ENCODE peak calls at places on chromosomes 6 and 20, in ten cellular contexts. One of them, this sample, is unnamed. For H3K4me1, the result is how much of the 10 kb centered on the place peaks cover.

GRCh38 chr6:87698618-87699017 is 3.4 kb downstream of the AKIRIN2 start:
- DNase-seq in A549: no peak
- DNase-seq in CD8-positive, alpha-beta memory T cell: no peak
- DNase-seq in tibial artery: no peak
- DNase-seq in PC-3: peak
- DNase-seq in Peyer's patch: no peak
- DNase-seq in mesenchymal stem cell: peak
- DNase-seq in RWPE2: no peak
- DNase-seq in BE2C: no peak
- DNase-seq in CD8-positive, alpha-beta T cell: no peak
- DNase-seq in this sample: no peak

GRCh38 chr6:8831366-8832152 is 396.2 kb upstream of the SLC35B3 start:
- DNase-seq in A549: no peak
- DNase-seq in CD8-positive, alpha-beta memory T cell: no peak
- DNase-seq in tibial artery: no peak
- DNase-seq in PC-3: no peak
- DNase-seq in Peyer's patch: no peak
- DNase-seq in mesenchymal stem cell: no peak
- DNase-seq in RWPE2: no peak
- DNase-seq in BE2C: no peak
- DNase-seq in CD8-positive, alpha-beta T cell: no peak
- DNase-seq in this sample: no peak

GRCh38 chr20:63848003-63848911 is 13.0 kb upstream of the ABHD16B start:
- DNase-seq in A549: no peak
- DNase-seq in CD8-positive, alpha-beta memory T cell: no peak
- DNase-seq in tibial artery: no peak
- DNase-seq in PC-3: no peak
- DNase-seq in Peyer's patch: no peak
- DNase-seq in mesenchymal stem cell: no peak
- DNase-seq in RWPE2: peak
- DNase-seq in BE2C: no peak
- DNase-seq in CD8-positive, alpha-beta T cell: no peak
- DNase-seq in this sample: no peak

GRCh38 chr6:82363368-82364086 is at the start of gene TPBG:
- DNase-seq in A549: peak
- DNase-seq in CD8-positive, alpha-beta memory T cell: no peak
- DNase-seq in tibial artery: peak
- DNase-seq in PC-3: peak
- DNase-seq in Peyer's patch: no peak
- DNase-seq in mesenchymal stem cell: peak
- DNase-seq in RWPE2: peak
- DNase-seq in BE2C: peak
- DNase-seq in CD8-positive, alpha-beta T cell: no peak
- DNase-seq in this sample: peak

GRCh38 chr20:50651676-50652075 is 39.7 kb downstream of the RIPOR3 start:
- DNase-seq in A549: no peak
- DNase-seq in CD8-positive, alpha-beta memory T cell: no peak
- DNase-seq in tibial artery: no peak
- DNase-seq in PC-3: no peak
- DNase-seq in Peyer's patch: no peak
- DNase-seq in mesenchymal stem cell: no peak
- DNase-seq in RWPE2: no peak
- DNase-seq in BE2C: no peak
- DNase-seq in CD8-positive, alpha-beta T cell: no peak
- DNase-seq in this sample: no peak

GRCh38 chr6:132272776-132273175 is 128.5 kb downstream of the MOXD1 start:
- DNase-seq in A549: no peak
- DNase-seq in CD8-positive, alpha-beta memory T cell: no peak
- DNase-seq in tibial artery: no peak
- DNase-seq in PC-3: no peak
- DNase-seq in Peyer's patch: no peak
- DNase-seq in mesenchymal stem cell: no peak
- DNase-seq in RWPE2: no peak
- DNase-seq in BE2C: no peak
- DNase-seq in CD8-positive, alpha-beta T cell: no peak
- DNase-seq in this sample: no peak

GRCh38 chr6:7910654-7911344 is at the start of gene TXNDC5:
- DNase-seq in A549: peak
- DNase-seq in CD8-positive, alpha-beta memory T cell: peak
- DNase-seq in tibial artery: peak
- DNase-seq in PC-3: peak
- DNase-seq in Peyer's patch: peak
- DNase-seq in mesenchymal stem cell: peak
- DNase-seq in RWPE2: peak
- DNase-seq in BE2C: peak
- DNase-seq in CD8-positive, alpha-beta T cell: peak
- DNase-seq in this sample: no peak

GRCh38 chr20:38931984-38932383 is 5.8 kb downstream of the FAM83D start:
- DNase-seq in A549: no peak
- DNase-seq in CD8-positive, alpha-beta memory T cell: no peak
- DNase-seq in tibial artery: no peak
- DNase-seq in PC-3: no peak
- DNase-seq in Peyer's patch: no peak
- DNase-seq in mesenchymal stem cell: no peak
- DNase-seq in RWPE2: no peak
- DNase-seq in BE2C: no peak
- DNase-seq in CD8-positive, alpha-beta T cell: no peak
- DNase-seq in this sample: no peak

GRCh38 chr20:49573900-49574416 is 6.0 kb upstream of the PTGIS start:
- DNase-seq in A549: no peak
- DNase-seq in CD8-positive, alpha-beta memory T cell: no peak
- DNase-seq in tibial artery: peak
- DNase-seq in PC-3: no peak
- DNase-seq in Peyer's patch: no peak
- DNase-seq in mesenchymal stem cell: no peak
- DNase-seq in RWPE2: peak
- DNase-seq in BE2C: no peak
- DNase-seq in CD8-positive, alpha-beta T cell: no peak
- DNase-seq in this sample: peak

GRCh38 chr6:37698264-37699137 is 818 bp upstream of the MDGA1 start:
- DNase-seq in A549: peak
- DNase-seq in CD8-positive, alpha-beta memory T cell: peak
- DNase-seq in tibial artery: peak
- DNase-seq in PC-3: peak
- DNase-seq in Peyer's patch: peak
- DNase-seq in mesenchymal stem cell: peak
- DNase-seq in RWPE2: no peak
- DNase-seq in BE2C: peak
- DNase-seq in CD8-positive, alpha-beta T cell: peak
- DNase-seq in this sample: no peak

GRCh38 chr6:79143320-79143898 is 65.4 kb upstream of the PHIP start:
- DNase-seq in A549: no peak
- DNase-seq in CD8-positive, alpha-beta memory T cell: no peak
- DNase-seq in tibial artery: no peak
- DNase-seq in PC-3: no peak
- DNase-seq in Peyer's patch: no peak
- DNase-seq in mesenchymal stem cell: no peak
- DNase-seq in RWPE2: no peak
- DNase-seq in BE2C: no peak
- DNase-seq in CD8-positive, alpha-beta T cell: no peak
- DNase-seq in this sample: no peak

GRCh38 chr6:5946701-5947100 is 60.0 kb downstream of the NRN1 start:
- DNase-seq in A549: no peak
- DNase-seq in CD8-positive, alpha-beta memory T cell: no peak
- DNase-seq in tibial artery: no peak
- DNase-seq in PC-3: no peak
- DNase-seq in Peyer's patch: no peak
- DNase-seq in mesenchymal stem cell: no peak
- DNase-seq in RWPE2: no peak
- DNase-seq in BE2C: no peak
- DNase-seq in CD8-positive, alpha-beta T cell: no peak
- DNase-seq in this sample: no peak

DNA sequence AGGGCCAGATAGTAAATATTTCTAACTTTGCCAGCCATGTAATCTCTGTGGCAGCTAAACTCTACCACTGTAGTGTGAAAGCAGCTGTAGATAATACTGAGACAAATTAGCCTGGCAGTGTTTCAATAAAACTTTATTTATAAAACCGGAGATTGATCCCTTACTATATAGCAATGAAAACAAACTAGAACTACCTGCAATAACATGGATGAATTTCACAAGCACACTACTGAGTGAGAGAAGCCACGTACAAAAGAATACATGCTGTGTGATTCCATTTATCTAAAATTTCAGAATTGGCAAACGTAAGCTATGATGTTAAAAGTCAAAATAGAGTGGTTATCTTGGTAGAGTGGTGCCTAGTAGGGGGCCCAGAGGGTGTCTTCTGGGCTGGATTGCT is 198.7 kb upstream of the SGK1 start:
- DNase-seq in A549: no peak
- DNase-seq in CD8-positive, alpha-beta memory T cell: no peak
- DNase-seq in tibial artery: no peak
- DNase-seq in PC-3: no peak
- DNase-seq in Peyer's patch: no peak
- DNase-seq in mesenchymal stem cell: no peak
- DNase-seq in RWPE2: no peak
- DNase-seq in BE2C: no peak
- DNase-seq in CD8-positive, alpha-beta T cell: no peak
- DNase-seq in this sample: no peak
- H3K4me1 ChIP-seq in A549: half or more
- H3K4me1 ChIP-seq in CD8-positive, alpha-beta memory T cell: under half
- H3K4me1 ChIP-seq in tibial artery: under half
- H3K4me1 ChIP-seq in PC-3: under half
- H3K4me1 ChIP-seq in Peyer's patch: under half
- H3K4me1 ChIP-seq in mesenchymal stem cell: under half
- H3K4me1 ChIP-seq in RWPE2: under half
- H3K4me1 ChIP-seq in BE2C: under half
- H3K4me1 ChIP-seq in CD8-positive, alpha-beta T cell: under half
- H3K4me1 ChIP-seq in this sample: under half

DNA sequence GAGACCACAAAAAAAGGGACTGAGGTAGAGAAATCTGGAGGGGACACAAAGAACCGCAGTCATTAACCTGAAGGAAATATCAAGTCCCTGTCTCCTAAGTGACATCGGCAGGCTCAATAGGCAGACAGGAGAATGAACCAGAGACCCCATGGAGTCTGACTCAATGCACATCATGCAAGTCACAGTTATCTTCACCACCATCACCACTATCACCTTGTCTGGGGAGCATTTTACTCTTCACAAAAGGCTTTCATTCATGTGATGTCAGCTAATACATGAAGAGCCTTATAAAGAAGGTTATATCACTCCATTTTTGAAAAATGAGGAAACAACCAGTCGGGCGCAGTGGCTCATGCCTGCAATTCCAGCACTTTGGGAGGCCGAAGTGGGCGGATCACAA is 4.4 kb downstream of the TAP1 start:
- DNase-seq in A549: no peak
- DNase-seq in CD8-positive, alpha-beta memory T cell: no peak
- DNase-seq in tibial artery: no peak
- DNase-seq in PC-3: no peak
- DNase-seq in Peyer's patch: no peak
- DNase-seq in mesenchymal stem cell: no peak
- DNase-seq in RWPE2: no peak
- DNase-seq in BE2C: no peak
- DNase-seq in CD8-positive, alpha-beta T cell: no peak
- DNase-seq in this sample: no peak
- H3K4me1 ChIP-seq in A549: under half
- H3K4me1 ChIP-seq in CD8-positive, alpha-beta memory T cell: half or more
- H3K4me1 ChIP-seq in tibial artery: under half
- H3K4me1 ChIP-seq in PC-3: under half
- H3K4me1 ChIP-seq in Peyer's patch: under half
- H3K4me1 ChIP-seq in mesenchymal stem cell: under half
- H3K4me1 ChIP-seq in RWPE2: under half
- H3K4me1 ChIP-seq in BE2C: under half
- H3K4me1 ChIP-seq in CD8-positive, alpha-beta T cell: half or more
- H3K4me1 ChIP-seq in this sample: under half

GRCh38 chr20:25032065-25032477 is 25.9 kb downstream of the ACSS1 start:
- DNase-seq in A549: no peak
- DNase-seq in CD8-positive, alpha-beta memory T cell: no peak
- DNase-seq in tibial artery: no peak
- DNase-seq in PC-3: no peak
- DNase-seq in Peyer's patch: no peak
- DNase-seq in mesenchymal stem cell: no peak
- DNase-seq in RWPE2: no peak
- DNase-seq in BE2C: no peak
- DNase-seq in CD8-positive, alpha-beta T cell: no peak
- DNase-seq in this sample: no peak

GRCh38 chr20:25032478-25033183 is 25.3 kb downstream of the ACSS1 start:
- DNase-seq in A549: no peak
- DNase-seq in CD8-positive, alpha-beta memory T cell: no peak
- DNase-seq in tibial artery: no peak
- DNase-seq in PC-3: no peak
- DNase-seq in Peyer's patch: no peak
- DNase-seq in mesenchymal stem cell: no peak
- DNase-seq in RWPE2: no peak
- DNase-seq in BE2C: no peak
- DNase-seq in CD8-positive, alpha-beta T cell: no peak
- DNase-seq in this sample: no peak

GRCh38 chr20:25033941-25034335 is 24.0 kb downstream of the ACSS1 start:
- DNase-seq in A549: no peak
- DNase-seq in CD8-positive, alpha-beta memory T cell: no peak
- DNase-seq in tibial artery: no peak
- DNase-seq in PC-3: no peak
- DNase-seq in Peyer's patch: no peak
- DNase-seq in mesenchymal stem cell: no peak
- DNase-seq in RWPE2: no peak
- DNase-seq in BE2C: no peak
- DNase-seq in CD8-positive, alpha-beta T cell: no peak
- DNase-seq in this sample: no peak

GRCh38 chr20:25031241-25031640 is 26.7 kb downstream of the ACSS1 start:
- DNase-seq in A549: no peak
- DNase-seq in CD8-positive, alpha-beta memory T cell: no peak
- DNase-seq in tibial artery: no peak
- DNase-seq in PC-3: no peak
- DNase-seq in Peyer's patch: no peak
- DNase-seq in mesenchymal stem cell: no peak
- DNase-seq in RWPE2: no peak
- DNase-seq in BE2C: no peak
- DNase-seq in CD8-positive, alpha-beta T cell: no peak
- DNase-seq in this sample: no peak

GRCh38 chr20:25033250-25033940 is 24.5 kb downstream of the ACSS1 start:
- DNase-seq in A549: no peak
- DNase-seq in CD8-positive, alpha-beta memory T cell: no peak
- DNase-seq in tibial artery: no peak
- DNase-seq in PC-3: no peak
- DNase-seq in Peyer's patch: no peak
- DNase-seq in mesenchymal stem cell: no peak
- DNase-seq in RWPE2: no peak
- DNase-seq in BE2C: no peak
- DNase-seq in CD8-positive, alpha-beta T cell: no peak
- DNase-seq in this sample: no peak
- H3K4me1 ChIP-seq in A549: under half
- H3K4me1 ChIP-seq in CD8-positive, alpha-beta memory T cell: under half
- H3K4me1 ChIP-seq in tibial artery: under half
- H3K4me1 ChIP-seq in PC-3: under half
- H3K4me1 ChIP-seq in Peyer's patch: under half
- H3K4me1 ChIP-seq in mesenchymal stem cell: under half
- H3K4me1 ChIP-seq in RWPE2: under half
- H3K4me1 ChIP-seq in BE2C: under half
- H3K4me1 ChIP-seq in CD8-positive, alpha-beta T cell: under half
- H3K4me1 ChIP-seq in this sample: under half

DNA sequence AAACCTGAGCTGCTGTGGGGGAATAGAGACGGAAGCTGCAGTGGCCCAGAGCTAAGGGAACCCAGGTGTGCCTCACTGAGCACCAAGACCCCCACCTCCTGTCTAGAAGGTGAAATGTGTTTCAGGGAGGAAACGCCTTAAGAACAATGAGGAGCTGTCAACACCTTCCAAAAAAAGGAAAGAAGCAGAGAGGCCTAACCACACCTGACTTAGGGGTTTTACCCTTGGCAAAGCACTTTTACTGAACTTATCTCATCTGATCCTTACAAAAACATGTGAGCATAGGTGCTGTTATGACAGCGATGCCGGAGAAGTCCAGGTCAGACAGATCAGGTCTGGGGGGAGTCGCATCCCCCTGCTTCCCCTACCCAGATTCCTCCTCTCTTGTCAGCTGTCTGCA is 16.1 kb upstream of the CDKN1A start:
- DNase-seq in A549: no peak
- DNase-seq in CD8-positive, alpha-beta memory T cell: no peak
- DNase-seq in tibial artery: no peak
- DNase-seq in PC-3: no peak
- DNase-seq in Peyer's patch: no peak
- DNase-seq in mesenchymal stem cell: no peak
- DNase-seq in RWPE2: no peak
- DNase-seq in BE2C: no peak
- DNase-seq in CD8-positive, alpha-beta T cell: no peak
- DNase-seq in this sample: no peak
- H3K4me1 ChIP-seq in A549: under half
- H3K4me1 ChIP-seq in CD8-positive, alpha-beta memory T cell: under half
- H3K4me1 ChIP-seq in tibial artery: under half
- H3K4me1 ChIP-seq in PC-3: under half
- H3K4me1 ChIP-seq in Peyer's patch: under half
- H3K4me1 ChIP-seq in mesenchymal stem cell: under half
- H3K4me1 ChIP-seq in RWPE2: under half
- H3K4me1 ChIP-seq in BE2C: under half
- H3K4me1 ChIP-seq in CD8-positive, alpha-beta T cell: under half
- H3K4me1 ChIP-seq in this sample: under half

This sample was measured in ascending aorta.